ENCODE peak calls at places on chromosome 11, in five cellular contexts. L is HepG2, Y is upper lobe of left lung, W is GM12878, T is K562. U is an unnamed sample.

GRCh38 chr11:75431533-75432525 is 1.2 kb downstream of the KLHL35 start:
- ATAC-seq in L (peak; percentile 42), T (peak; percentile 52), W (no peak), Y (no peak), U (no peak)

GRCh38 chr11:82533628-82534353 is 199.9 kb downstream of the FAM181B start:
- ATAC-seq in T (no peak), Y (peak; percentile 51), L (no peak), W (no peak), U (no peak)

GRCh38 chr11:115737875-115738274 is 233.7 kb upstream of the CADM1 start:
- ATAC-seq in T (no peak), L (no peak), Y (no peak), W (no peak), U (no peak)

GRCh38 chr11:19394525-19395016 is 153.8 kb upstream of the E2F8 start:
- ATAC-seq in Y (no peak), T (no peak), W (peak; percentile 92), L (no peak), U (no peak)

GRCh38 chr11:108536783-108537182 is 38.6 kb upstream of the POGLUT3 start:
- ATAC-seq in L (no peak), W (no peak), T (no peak), Y (no peak), U (no peak)

GRCh38 chr11:9600166-9600565 is 26.7 kb downstream of the WEE1 start:
- ATAC-seq in W (no peak), Y (no peak), T (no peak), L (no peak), U (no peak)

GRCh38 chr11:576791-577610 is 731 bp downstream of the PHRF1 start:
- ATAC-seq in T (no peak), Y (no peak), W (no peak), L (no peak), U (no peak)

GRCh38 chr11:73473252-73473651 is 97.1 kb downstream of the RELT start:
- ATAC-seq in L (no peak), T (no peak), Y (no peak), W (no peak), U (no peak)

GRCh38 chr11:47325271-47326041 is 27.0 kb downstream of the MYBPC3 start:
- ATAC-seq in T (no peak), L (no peak), Y (no peak), W (no peak), U (no peak)

GRCh38 chr11:84437129-84438123 is 1151.3 kb upstream of the CCDC90B start:
- ATAC-seq in L (peak; percentile 88), W (peak; percentile 98), Y (peak; percentile 73), T (no peak), U (no peak)

GRCh38 chr11:101100601-101101000 is 29.0 kb downstream of the PGR start:
- ATAC-seq in Y (no peak), W (no peak), L (no peak), T (no peak), U (peak; percentile 71)

GRCh38 chr11:46298699-46299424 is 21.4 kb downstream of the CREB3L1 start:
- ATAC-seq in T (no peak), W (peak; percentile 10), L (no peak), Y (no peak), U (no peak)

GRCh38 chr11:26573896-26574295 is 1.8 kb upstream of the MUC15 start:
- ATAC-seq in Y (no peak), L (no peak), W (peak; percentile 10), T (no peak), U (no peak)

GRCh38 chr11:11545285-11546275 is 76.2 kb downstream of the GALNT18 start:
- ATAC-seq in W (no peak), T (no peak), Y (no peak), L (no peak), U (no peak)

GRCh38 chr11:121340010-121340580 is 47.5 kb downstream of the SC5D start:
- ATAC-seq in W (peak; percentile 12), T (no peak), L (no peak), Y (no peak), U (no peak)

GRCh38 chr11:2976289-2977063 is 15.7 kb downstream of the NAP1L4 start:
- ATAC-seq in W (peak; percentile 21), Y (no peak), L (no peak), T (no peak), U (no peak)

GRCh38 chr11:58628446-58628845 is 6.0 kb downstream of the CNTF start:
- ATAC-seq in Y (no peak), W (no peak), T (no peak), L (no peak), U (no peak)

GRCh38 chr11:9205596-9205995 is 59.6 kb downstream of the DENND5A start:
- ATAC-seq in T (no peak), W (no peak), Y (no peak), L (no peak), U (no peak)

GRCh38 chr11:34327804-34328631 is 29.8 kb downstream of the ABTB2 start:
- ATAC-seq in T (no peak), W (no peak), Y (peak; percentile 44), L (peak; percentile 81), U (peak; percentile 75)

GRCh38 chr11:128552783-128553661 is 34.3 kb downstream of the ETS1 start:
- ATAC-seq in W (peak; percentile 79), T (no peak), Y (peak; percentile 56), L (no peak), U (no peak)

GRCh38 chr11:87281496-87281895 is 243.8 kb downstream of the TMEM135 start:
- ATAC-seq in Y (no peak), L (no peak), W (no peak), T (peak; percentile 85), U (peak; percentile 76)

GRCh38 chr11:94504689-94505293 is 7.5 kb upstream of the C11orf97 start:
- ATAC-seq in Y (no peak), W (peak; percentile 84), T (peak; percentile 79), L (peak; percentile 67), U (no peak)

DNA sequence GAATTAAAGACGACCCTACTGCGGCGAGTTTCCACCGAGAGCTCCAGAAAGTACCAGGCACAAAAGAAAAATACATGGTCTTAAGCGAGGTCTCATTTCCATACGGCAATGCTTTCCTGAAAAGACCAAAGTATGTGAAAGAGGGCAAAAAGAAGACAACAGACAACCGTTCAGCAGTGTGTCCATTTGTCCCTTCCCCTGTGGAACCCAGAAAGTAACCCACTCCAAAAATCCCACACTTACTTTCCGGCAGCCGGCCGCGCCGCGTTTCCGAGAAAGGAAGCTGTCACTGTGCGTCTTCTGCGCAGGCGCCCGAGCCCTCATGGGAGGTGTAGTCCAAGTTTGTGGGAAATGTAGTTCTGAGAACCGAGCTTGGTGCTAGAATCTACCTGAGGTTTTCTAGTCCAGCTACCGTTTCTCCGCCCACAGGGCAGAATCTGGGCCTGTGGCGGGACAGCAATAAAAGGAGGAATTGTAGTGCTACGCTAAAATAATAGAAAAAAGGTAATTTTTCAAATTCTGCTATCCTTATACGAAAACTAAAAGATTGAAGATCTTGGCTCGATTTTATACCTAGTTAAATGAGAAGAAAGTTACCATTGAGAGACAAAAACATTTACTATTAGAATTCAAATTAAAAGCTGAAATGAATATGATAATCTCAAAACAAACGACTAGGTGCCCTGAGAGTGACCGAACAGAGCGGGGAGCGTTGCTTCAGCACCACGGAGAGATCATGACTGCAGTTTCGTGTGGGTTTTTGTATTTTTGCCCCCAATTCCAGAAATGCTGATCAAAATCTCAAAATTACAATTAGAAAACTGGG is at the start of gene PUS3:
- ATAC-seq in Y (peak; percentile 90), W (peak; percentile 99), T (peak; percentile 97), L (peak; percentile 98), U (peak; percentile 93)
- TF ChIP-seq EP300 in Y (no peak), W (no peak), T (no peak), L (no peak), U (no peak)

DNA sequence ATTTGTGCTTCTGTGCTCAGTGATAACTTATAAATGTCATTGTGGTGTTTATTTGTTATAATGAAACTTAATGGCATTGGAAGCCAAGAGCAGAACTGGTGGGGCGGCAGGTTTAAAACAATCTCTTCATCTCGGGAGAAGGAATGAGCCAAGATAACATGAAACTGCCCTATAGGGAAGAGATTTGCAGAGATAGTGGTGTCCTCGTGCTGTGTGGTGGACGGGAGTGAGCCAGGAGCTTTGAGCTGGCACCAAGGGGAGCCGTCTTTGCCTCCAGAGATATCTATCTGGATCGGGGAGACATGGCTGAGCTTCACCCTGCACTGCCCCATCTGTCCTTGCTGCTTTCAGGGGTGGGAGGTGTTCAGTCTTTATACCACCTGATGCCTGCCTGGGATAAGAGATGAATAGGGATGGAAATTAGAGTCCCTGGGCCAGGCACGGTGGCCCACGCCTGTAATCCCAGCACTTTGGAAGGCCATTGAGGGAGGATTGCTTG is 189.6 kb downstream of the ST3GAL4 start:
- ATAC-seq in T (no peak), Y (no peak), L (no peak), W (no peak), U (no peak)
- TF ChIP-seq POLR2AphosphoS5 in T (no peak), Y (no peak), L (no peak), W (no peak), U (no peak)

GRCh38 chr11:38582756-38583155 is 1984.7 kb upstream of the RAG2 start:
- ATAC-seq in Y (no peak), L (no peak), T (no peak), W (no peak), U (no peak)
- TF ChIP-seq EP300 in Y (no peak), L (no peak), T (no peak), W (no peak), U (no peak)

GRCh38 chr11:68840661-68841653 is 759 bp downstream of the CPT1A start:
- ATAC-seq in Y (no peak), W (peak; percentile 32), L (peak; percentile 31), T (peak; percentile 67), U (peak; percentile 14)
- TF ChIP-seq POLR2AphosphoS5 in Y (peak; percentile 31), W (no peak), L (no peak), T (no peak), U (no peak)

DNA sequence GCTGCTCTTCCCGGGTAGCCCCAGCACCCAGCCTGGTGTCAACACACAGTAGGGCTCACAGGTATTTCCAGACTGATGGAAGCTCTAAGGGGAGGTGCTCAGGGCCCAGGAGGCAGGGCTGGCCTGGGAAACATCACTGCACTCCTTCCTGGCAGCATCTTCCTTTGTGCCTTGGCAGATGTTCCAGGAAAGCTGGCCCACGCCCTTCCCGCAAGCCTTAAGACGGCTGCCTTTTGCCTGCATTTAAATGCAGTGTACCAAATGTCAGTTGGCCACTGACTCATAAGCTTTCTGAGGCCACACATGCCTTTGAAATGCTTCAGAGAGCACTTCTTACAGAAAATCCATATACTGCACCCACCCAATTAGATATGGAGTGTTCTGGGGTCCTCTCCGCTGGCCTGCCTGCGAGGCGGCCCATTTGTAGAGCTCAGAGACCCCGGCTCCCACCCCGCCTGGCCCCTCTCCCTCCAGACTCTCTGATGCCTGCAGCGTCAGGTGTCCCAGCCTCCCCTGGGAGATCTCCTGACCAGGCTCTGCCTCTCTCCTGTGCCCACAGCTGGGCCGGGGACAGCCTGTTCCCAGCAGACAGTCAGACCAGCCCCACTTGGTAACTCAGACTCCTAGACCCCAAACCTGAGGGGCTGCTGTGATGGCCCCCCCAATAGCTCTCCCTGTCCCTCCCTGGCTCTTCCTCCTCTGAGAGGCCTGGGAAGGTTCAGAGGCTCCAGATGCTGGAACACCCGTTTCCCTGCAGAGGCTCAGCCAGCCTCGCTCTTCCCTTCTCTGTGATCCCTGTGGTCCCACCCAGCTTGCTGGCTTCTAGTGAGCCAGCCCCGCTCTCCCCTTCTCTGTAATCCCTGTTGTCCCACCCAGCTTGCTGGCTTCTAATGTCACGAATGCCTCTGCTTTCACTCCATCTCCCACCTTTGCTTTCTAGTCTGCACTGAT is 47.6 kb upstream of the THY1 start:
- ATAC-seq in Y (peak; percentile 11), W (no peak), T (no peak), L (no peak), U (peak; percentile 35)
- TF ChIP-seq EP300 in Y (no peak), W (no peak), T (no peak), L (no peak), U (no peak)

DNA sequence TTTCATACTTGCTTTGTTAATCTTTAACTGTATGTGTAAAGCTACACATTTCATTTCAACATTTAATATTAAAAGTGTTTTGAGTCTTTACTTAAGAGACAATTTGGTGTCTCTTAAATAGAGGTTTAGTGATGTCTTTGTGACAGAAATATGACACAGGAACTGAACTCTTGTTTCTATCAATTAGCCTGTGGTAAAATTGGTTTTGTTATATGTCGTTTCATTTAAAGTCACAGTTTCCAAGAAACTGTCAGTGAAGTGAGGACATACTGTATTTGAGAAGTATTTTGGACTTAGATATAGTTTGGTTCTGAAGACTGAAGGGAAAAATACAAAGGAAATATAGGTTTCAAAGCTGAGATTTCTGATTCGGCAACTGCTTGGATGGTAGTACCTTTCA is 6.4 kb upstream of the IL18BP start:
- ATAC-seq in T (no peak), L (no peak), W (peak; percentile 67), Y (no peak), U (no peak)
- TF ChIP-seq POLR2AphosphoS5 in T (no peak), L (no peak), W (no peak), Y (no peak), U (no peak)

U was measured in gastroesophageal sphincter.